ENCODE peak calls at places on chromosomes 4 and X, in eight cellular contexts. S is CD4-positive, alpha-beta T cell; A is AG04450; F is HFFc6; O is sigmoid colon; V is gastrocnemius medialis; Z is Peyer's patch; K is H9. E is an unnamed sample.

GRCh38 chr4:42282081-42282901 is 115.0 kb upstream of the SHISA3 start:
- DNase-seq in S (no peak), A (peak; percentile 29), F (peak; percentile 40), O (no peak), V (peak; percentile 28), Z (peak; percentile 75), K (peak; percentile 59), E (no peak)

GRCh38 chr4:183468210-183469095 is 24.0 kb downstream of the CDKN2AIP start:
- DNase-seq in S (no peak), A (no peak), F (peak; percentile 38), O (no peak), V (no peak), Z (no peak), K (no peak), E (no peak)

GRCh38 chr4:169000315-169000714 is 9.7 kb downstream of the CBR4 start:
- DNase-seq in S (no peak), A (no peak), F (no peak), O (no peak), V (no peak), Z (no peak), K (no peak), E (no peak)

GRCh38 chr4:184114431-184114830 is 103.2 kb downstream of the ENPP6 start:
- DNase-seq in S (no peak), A (no peak), F (no peak), O (no peak), V (no peak), Z (no peak), K (no peak), E (no peak)

GRCh38 chrX:12440245-12440644 is 302.0 kb downstream of the FRMPD4 start:
- DNase-seq in S (no peak), A (no peak), F (no peak), O (no peak), V (no peak), Z (no peak), K (peak; percentile 30), E (no peak)

GRCh38 chrX:6384921-6385320 is 150.0 kb downstream of the VCX3A start:
- DNase-seq in S (no peak), A (no peak), F (no peak), O (no peak), V (no peak), Z (no peak), K (no peak), E (no peak)

GRCh38 chr4:140659935-140660710 is 91.4 kb upstream of the UCP1 start:
- DNase-seq in S (no peak), A (no peak), F (no peak), O (no peak), V (no peak), Z (no peak), K (no peak), E (no peak)

GRCh38 chr4:163595590-163595989 is 101.1 kb downstream of the TMA16 start:
- DNase-seq in S (no peak), A (no peak), F (no peak), O (no peak), V (no peak), Z (no peak), K (no peak), E (no peak)

GRCh38 chr4:40630335-40631021 is 814 bp upstream of the RBM47 start:
- DNase-seq in S (no peak), A (no peak), F (no peak), O (peak; percentile 74), V (no peak), Z (peak; percentile 72), K (peak; percentile 81), E (no peak)

GRCh38 chr4:41594439-41594838 is 56.5 kb downstream of the LIMCH1 start:
- DNase-seq in S (no peak), A (no peak), F (no peak), O (peak; percentile 78), V (no peak), Z (no peak), K (no peak), E (no peak)

DNA sequence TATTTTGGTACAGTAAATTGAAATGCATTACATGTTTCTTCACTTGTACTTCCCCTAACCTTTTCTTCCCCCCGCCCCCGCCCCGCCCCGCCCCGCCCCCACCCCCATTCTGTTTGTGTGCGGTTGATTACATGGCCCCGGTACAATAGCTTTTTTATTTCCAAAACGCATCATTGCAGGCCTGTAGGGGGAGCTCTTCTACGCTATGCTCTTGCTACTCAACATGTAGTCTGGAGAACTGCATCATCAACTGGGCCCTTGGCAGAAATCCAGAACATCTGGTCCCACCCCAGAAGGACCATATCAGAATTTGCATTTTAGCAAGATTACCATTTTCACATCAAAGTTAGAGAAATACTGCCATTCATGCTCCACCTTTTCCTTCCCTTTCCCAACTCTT is 333.3 kb upstream of the DDX53 start:
- DNase-seq in S (no peak), A (no peak), F (no peak), O (no peak), V (no peak), Z (no peak), K (peak; percentile 71), E (no peak)
- TF ChIP-seq CTCF in S (no peak), A (peak; percentile 22), F (peak; percentile 43), O (no peak), V (no peak), Z (no peak), K (peak; percentile 67), E (no peak)

GRCh38 chr4:111045992-111046391 is 423.1 kb upstream of the PITX2 start:
- DNase-seq in S (no peak), A (no peak), F (no peak), O (no peak), V (no peak), Z (no peak), K (no peak), E (no peak)
- TF ChIP-seq CTCF in S (no peak), A (no peak), F (peak; percentile 41), O (no peak), V (no peak), Z (no peak), K (peak; percentile 60), E (no peak)

DNA sequence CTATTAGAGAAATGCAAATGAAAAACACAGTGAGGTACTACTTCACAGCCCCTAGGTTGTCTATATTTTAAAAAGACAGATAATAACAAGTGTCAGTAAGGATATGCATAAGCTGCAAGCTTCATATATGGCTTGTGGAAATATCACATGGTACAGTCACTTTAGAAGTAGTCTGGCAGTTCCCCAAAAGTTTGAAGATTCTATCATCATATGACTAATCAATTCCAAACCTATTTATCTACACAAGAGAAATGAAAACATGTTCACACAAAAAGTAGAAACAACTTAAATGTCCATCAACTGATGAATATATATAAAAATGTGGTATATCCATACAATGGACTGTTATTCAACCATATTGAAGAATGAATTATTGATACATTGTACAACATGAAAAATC is 185.8 kb upstream of the STK26 start:
- DNase-seq in S (no peak), A (no peak), F (no peak), O (no peak), V (no peak), Z (no peak), K (no peak), E (no peak)
- TF ChIP-seq CTCF in S (no peak), A (no peak), F (no peak), O (no peak), V (no peak), Z (no peak), K (no peak), E (no peak)

DNA sequence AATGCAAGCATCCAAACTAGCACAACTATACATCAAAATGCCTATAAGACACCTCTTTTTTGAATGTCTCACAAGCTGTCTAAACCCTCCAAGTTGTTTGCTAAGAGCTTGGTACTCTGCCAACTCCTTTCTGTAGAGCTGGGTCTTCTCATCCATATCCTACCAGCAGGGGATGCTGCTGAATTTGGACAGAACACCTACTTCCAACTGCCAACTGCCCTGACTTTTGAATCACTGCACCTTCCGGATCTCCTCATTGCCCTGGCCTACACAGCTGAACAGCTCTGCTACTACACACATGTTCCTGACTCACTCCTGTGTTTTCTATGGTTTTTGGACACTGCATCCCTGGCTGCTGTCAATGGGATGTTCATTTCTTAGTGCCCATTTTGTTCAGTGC is 18.7 kb downstream of the FAM184B start:
- DNase-seq in S (no peak), A (peak; percentile 16), F (peak; percentile 48), O (no peak), V (no peak), Z (no peak), K (no peak), E (no peak)
- TF ChIP-seq CTCF in S (no peak), A (peak; percentile 47), F (peak; percentile 66), O (no peak), V (no peak), Z (no peak), K (peak; percentile 35), E (no peak)

GRCh38 chr4:99467908-99468307 is 32.8 kb upstream of the ADH7 start:
- DNase-seq in S (no peak), A (no peak), F (no peak), O (no peak), V (no peak), Z (no peak), K (no peak), E (no peak)
- TF ChIP-seq CTCF in S (no peak), A (no peak), F (no peak), O (no peak), V (no peak), Z (no peak), K (no peak), E (no peak)

GRCh38 chr4:1550122-1551070 is 133.7 kb downstream of the FAM53A start:
- DNase-seq in S (no peak), A (no peak), F (no peak), O (no peak), V (no peak), Z (no peak), K (no peak), E (no peak)

GRCh38 chr4:1549638-1550035 is 134.5 kb downstream of the FAM53A start:
- DNase-seq in S (no peak), A (no peak), F (no peak), O (no peak), V (no peak), Z (no peak), K (no peak), E (no peak)

GRCh38 chr4:1553365-1553764 is 130.7 kb downstream of the FAM53A start:
- DNase-seq in S (no peak), A (no peak), F (no peak), O (no peak), V (no peak), Z (no peak), K (no peak), E (no peak)

GRCh38 chr4:1552451-1552850 is 131.7 kb downstream of the FAM53A start:
- DNase-seq in S (no peak), A (no peak), F (no peak), O (no peak), V (no peak), Z (no peak), K (no peak), E (no peak)

GRCh38 chr4:1551211-1551610 is 132.9 kb downstream of the FAM53A start:
- DNase-seq in S (no peak), A (no peak), F (no peak), O (no peak), V (no peak), Z (no peak), K (no peak), E (no peak)
- TF ChIP-seq CTCF in S (no peak), A (no peak), F (no peak), O (no peak), V (no peak), Z (no peak), K (no peak), E (no peak)